ENCODE peak calls at places on chromosomes 11 and 22, in eight cellular contexts. M, Y, H, F, C, O, N and Q are unnamed samples.

GRCh38 chr11:82523141-82523540 is 210.5 kb downstream of the FAM181B start:
- DNase-seq in M (no peak), Y (peak), H (peak), F (no peak), C (no peak), O (no peak), N (peak), Q (no peak)

GRCh38 chr11:129699711-129700304 is 115.8 kb upstream of the TMEM45B start:
- DNase-seq in M (no peak), Y (no peak), H (no peak), F (no peak), C (no peak), O (no peak), N (no peak), Q (no peak)

GRCh38 chr11:47590026-47590861 is 3.8 kb downstream of the FAM180B start:
- DNase-seq in M (no peak), Y (peak), H (no peak), F (no peak), C (peak), O (no peak), N (no peak), Q (no peak)

GRCh38 chr11:606245-606644 is 9.5 kb downstream of the IRF7 start:
- DNase-seq in M (no peak), Y (peak), H (no peak), F (peak), C (peak), O (no peak), N (no peak), Q (peak)

GRCh38 chr11:20118209-20118608 is 42.1 kb downstream of the DBX1 start:
- DNase-seq in M (no peak), Y (no peak), H (no peak), F (no peak), C (no peak), O (no peak), N (no peak), Q (no peak)

GRCh38 chr11:122085264-122085663 is 30.8 kb downstream of the BLID start:
- DNase-seq in M (no peak), Y (no peak), H (no peak), F (no peak), C (no peak), O (no peak), N (no peak), Q (no peak)

GRCh38 chr11:1529774-1530173 is 42.3 kb downstream of the DUSP8 start:
- DNase-seq in M (no peak), Y (no peak), H (no peak), F (no peak), C (no peak), O (no peak), N (no peak), Q (no peak)

GRCh38 chr11:102436546-102436945 is 16.0 kb downstream of the TMEM123 start:
- DNase-seq in M (no peak), Y (no peak), H (no peak), F (no peak), C (no peak), O (no peak), N (no peak), Q (no peak)

GRCh38 chr11:86147004-86147403 is 78.1 kb upstream of the PICALM start:
- DNase-seq in M (no peak), Y (no peak), H (no peak), F (no peak), C (no peak), O (no peak), N (no peak), Q (no peak)

GRCh38 chr22:44196731-44197131 is 16.0 kb downstream of the PARVG start:
- DNase-seq in M (no peak), Y (peak), H (no peak), F (peak), C (no peak), O (no peak), N (no peak), Q (no peak)

GRCh38 chr22:35435201-35435712 is 35.3 kb downstream of the MCM5 start:
- DNase-seq in M (peak), Y (no peak), H (no peak), F (no peak), C (no peak), O (no peak), N (no peak), Q (no peak)

GRCh38 chr11:76293189-76293631 is 86.9 kb upstream of the WNT11 start:
- DNase-seq in M (peak), Y (no peak), H (no peak), F (no peak), C (no peak), O (no peak), N (no peak), Q (no peak)

GRCh38 chr11:12137005-12137690 is 26.8 kb downstream of the MICAL2 start:
- DNase-seq in M (no peak), Y (no peak), H (no peak), F (no peak), C (no peak), O (no peak), N (no peak), Q (no peak)

DNA sequence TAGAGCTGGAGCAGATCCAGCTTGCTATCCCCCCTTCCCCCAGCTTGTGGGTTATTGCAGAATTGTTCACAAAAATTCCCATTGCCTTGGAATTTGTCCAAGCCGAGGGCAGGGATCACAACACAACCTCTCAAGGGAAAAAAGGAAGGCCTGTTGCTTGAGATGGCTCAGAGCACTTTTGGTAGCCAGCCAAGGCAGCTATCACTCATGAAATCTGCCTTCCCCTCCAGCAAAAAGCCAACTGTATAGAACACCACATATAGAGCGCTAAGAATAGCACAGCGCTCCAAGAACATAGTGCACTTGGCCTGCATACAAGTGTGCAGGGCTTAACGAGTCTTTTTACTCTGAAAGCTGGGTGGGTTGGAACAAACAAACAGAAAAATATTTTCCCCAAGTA is 46.2 kb downstream of the FAM83F start:
- DNase-seq in M (no peak), Y (no peak), H (peak), F (peak), C (peak), O (no peak), N (no peak), Q (peak)
- H3K4me3 ChIP-seq in M (no peak), Y (no peak), H (no peak), F (no peak), C (no peak), O (no peak), N (no peak), Q (no peak)

GRCh38 chr22:28222976-28223375 is 303.9 kb upstream of the PITPNB start:
- DNase-seq in M (no peak), Y (no peak), H (no peak), F (no peak), C (no peak), O (no peak), N (no peak), Q (no peak)
- H3K4me3 ChIP-seq in M (no peak), Y (no peak), H (no peak), F (no peak), C (no peak), O (no peak), N (no peak), Q (no peak)

DNA sequence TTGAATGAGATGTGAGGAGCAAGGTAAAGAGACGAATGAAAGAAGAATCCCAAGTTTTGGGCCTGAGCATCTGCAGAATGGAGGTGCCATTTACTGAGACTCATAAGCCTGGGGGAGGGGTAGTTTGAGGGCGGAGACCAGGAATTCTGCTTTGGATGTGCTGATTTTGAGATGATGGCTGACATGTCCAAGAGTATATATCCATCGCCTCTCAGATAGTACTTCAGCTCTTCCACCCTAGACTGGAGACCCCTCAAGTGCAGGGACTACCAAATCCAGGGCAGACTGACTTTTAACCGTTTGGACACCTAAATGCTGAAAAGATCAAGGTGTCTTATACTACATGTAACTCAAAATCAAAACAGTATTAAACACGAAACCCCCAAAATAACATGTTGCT is 1.3 kb upstream of the SDF2L1 start:
- DNase-seq in M (no peak), Y (no peak), H (no peak), F (no peak), C (no peak), O (no peak), N (no peak), Q (no peak)
- H3K4me3 ChIP-seq in M (no peak), Y (no peak), H (no peak), F (no peak), C (no peak), O (no peak), N (no peak), Q (no peak)

DNA sequence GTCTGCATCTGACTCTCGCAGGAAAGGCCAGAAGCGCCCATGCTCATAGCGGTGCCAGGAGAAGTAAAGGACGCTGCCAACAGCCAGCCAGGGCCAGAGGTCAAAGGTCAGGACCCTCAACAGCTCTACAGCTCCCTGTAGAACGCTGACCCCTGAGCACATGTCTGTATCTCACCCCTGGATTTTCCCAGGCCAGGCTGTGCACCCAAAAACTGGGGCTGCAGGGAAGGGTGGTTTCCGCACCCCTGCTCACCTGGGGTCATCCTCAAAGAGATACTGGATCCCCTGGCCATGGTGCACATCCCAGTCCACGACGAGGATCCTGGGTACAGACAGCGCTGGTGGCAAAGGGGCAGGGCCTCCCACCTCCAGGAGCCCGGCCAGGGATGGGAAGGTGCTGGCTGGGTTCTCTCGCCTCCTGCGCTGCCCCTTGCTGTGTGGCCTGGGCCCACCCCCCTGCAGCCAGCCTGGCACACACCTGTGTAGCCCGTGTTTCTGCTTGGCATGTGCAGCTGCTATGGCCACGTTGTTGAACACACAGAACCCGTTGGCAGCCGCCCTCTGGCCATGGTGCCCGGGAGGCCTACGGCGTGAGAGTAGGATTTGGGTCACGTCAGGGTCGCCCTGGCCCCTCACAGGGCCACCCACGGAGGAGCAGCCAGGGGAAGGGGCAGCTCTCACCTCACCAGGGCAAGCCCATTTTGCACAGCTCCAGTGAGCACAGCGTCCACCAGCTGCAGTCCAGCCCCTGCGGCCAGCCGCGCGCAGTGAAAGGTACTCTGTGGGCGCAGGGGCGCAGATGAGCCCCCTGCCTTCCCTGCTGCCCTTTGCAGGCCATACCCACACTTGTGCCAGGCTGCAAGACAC is 1.4 kb downstream of the HDAC10 start:
- DNase-seq in M (no peak), Y (peak), H (no peak), F (no peak), C (no peak), O (no peak), N (no peak), Q (no peak)
- H3K4me3 ChIP-seq in M (peak), Y (no peak), H (no peak), F (no peak), C (peak), O (no peak), N (peak), Q (peak)

GRCh38 chr22:47548953-47549740 is 786.7 kb downstream of the TBC1D22A start:
- DNase-seq in M (no peak), Y (no peak), H (no peak), F (peak), C (no peak), O (no peak), N (no peak), Q (no peak)
- H3K4me3 ChIP-seq in M (no peak), Y (no peak), H (no peak), F (no peak), C (no peak), O (no peak), N (no peak), Q (no peak)

GRCh38 chr22:24156915-24157782 is 24.1 kb upstream of the SUSD2 start:
- DNase-seq in M (peak), Y (peak), H (peak), F (peak), C (peak), O (peak), N (peak), Q (peak)

GRCh38 chr22:24156146-24156914 is 25.0 kb upstream of the SUSD2 start:
- DNase-seq in M (peak), Y (peak), H (no peak), F (no peak), C (no peak), O (no peak), N (peak), Q (no peak)

GRCh38 chr22:24159650-24160049 is 21.6 kb upstream of the SUSD2 start:
- DNase-seq in M (no peak), Y (no peak), H (no peak), F (no peak), C (no peak), O (no peak), N (no peak), Q (no peak)

GRCh38 chr22:24155597-24156145 is 25.6 kb upstream of the SUSD2 start:
- DNase-seq in M (peak), Y (peak), H (peak), F (peak), C (peak), O (peak), N (peak), Q (peak)

DNA sequence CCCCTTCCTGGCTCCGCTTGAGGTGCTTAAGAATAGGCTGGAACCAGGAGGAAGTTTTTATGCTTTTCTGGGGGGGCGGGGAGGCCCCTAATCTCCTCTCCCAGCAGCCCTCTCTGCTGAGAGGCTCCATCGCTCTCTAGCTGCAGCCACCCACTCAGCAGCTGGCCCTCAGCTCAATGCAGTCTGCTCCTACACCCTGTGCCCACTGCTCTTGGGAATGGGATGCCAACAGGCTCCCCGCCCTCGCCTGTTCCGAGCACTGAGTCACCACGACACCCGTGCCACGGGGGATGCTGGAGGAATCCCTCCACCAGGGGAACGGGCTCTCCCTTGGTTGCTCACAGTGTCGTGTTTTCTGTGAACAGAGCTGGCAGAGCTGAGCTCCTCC is 23.5 kb upstream of the SUSD2 start:
- DNase-seq in M (peak), Y (no peak), H (no peak), F (no peak), C (no peak), O (no peak), N (no peak), Q (no peak)
- H3K4me3 ChIP-seq in M (peak), Y (no peak), H (no peak), F (no peak), C (no peak), O (no peak), N (peak), Q (peak)

GRCh38 chr11:33172345-33172744 is 11.1 kb upstream of the CSTF3 start:
- DNase-seq in M (no peak), Y (no peak), H (no peak), F (no peak), C (no peak), O (no peak), N (no peak), Q (no peak)
- H3K4me3 ChIP-seq in M (no peak), Y (no peak), H (no peak), F (no peak), C (no peak), O (no peak), N (no peak), Q (no peak)

DNA sequence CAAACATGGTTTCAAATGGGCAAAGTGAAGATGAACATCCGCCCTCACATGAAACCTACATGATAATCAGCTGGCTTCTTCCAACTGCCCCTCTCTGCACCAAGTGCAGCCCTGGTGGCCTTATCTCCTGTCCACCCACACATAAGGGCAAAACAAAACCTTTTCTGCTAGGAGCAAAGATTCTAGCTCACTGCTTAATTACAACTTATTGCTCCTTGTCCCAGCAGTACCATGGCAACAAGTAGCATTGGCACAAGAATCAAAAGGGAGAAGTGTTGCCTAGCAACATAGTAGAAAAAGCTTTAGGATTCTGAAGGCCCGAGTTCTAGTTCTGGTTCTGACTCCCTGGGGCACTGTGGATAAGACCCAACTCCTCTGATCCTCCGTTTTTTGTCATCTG is 68.7 kb upstream of the BMAL1 start:
- DNase-seq in M (no peak), Y (no peak), H (no peak), F (no peak), C (no peak), O (no peak), N (no peak), Q (no peak)
- H3K4me3 ChIP-seq in M (no peak), Y (no peak), H (no peak), F (no peak), C (no peak), O (no peak), N (no peak), Q (no peak)

GRCh38 chr22:37824674-37825641 is 1.8 kb downstream of the GALR3 start:
- DNase-seq in M (peak), Y (peak), H (no peak), F (no peak), C (no peak), O (no peak), N (no peak), Q (no peak)
- H3K4me3 ChIP-seq in M (peak), Y (peak), H (no peak), F (no peak), C (peak), O (peak), N (peak), Q (no peak)

GRCh38 chr22:36445158-36445668 is 36.2 kb downstream of the TXN2 start:
- DNase-seq in M (no peak), Y (peak), H (no peak), F (no peak), C (peak), O (no peak), N (no peak), Q (no peak)
- H3K4me3 ChIP-seq in M (no peak), Y (no peak), H (no peak), F (no peak), C (no peak), O (no peak), N (no peak), Q (no peak)